ENCODE peak calls at places on chromosomes 2 and 18, in eight cellular contexts. One of them, this sample, is unnamed.

GRCh38 chr2:4533806-4534205 is 830.4 kb downstream of the DCDC2C start:
- DNase-seq in activated CD4-positive, alpha-beta memory T cell treated with anti-CD3 and anti-CD28 coated beads, Interleukin-2, amount 10 ng/mL, durations not matched to agents 7 days and 5 days: no peak
- DNase-seq in activated T-cell treated with anti-CD3 and anti-CD28 coated beads for 1 hour: no peak
- DNase-seq in HEK293T: no peak
- DNase-seq in upper lobe of right lung: no peak
- DNase-seq in foreskin fibroblast: no peak
- DNase-seq in SW480: no peak
- DNase-seq in EH: no peak
- DNase-seq in this sample: no peak

GRCh38 chr2:147663153-147663961 is 181.5 kb upstream of the ACVR2A start:
- DNase-seq in SW480: no peak
- DNase-seq in activated T-cell treated with anti-CD3 and anti-CD28 coated beads for 1 hour: no peak
- DNase-seq in foreskin fibroblast: no peak
- DNase-seq in HEK293T: no peak
- DNase-seq in upper lobe of right lung: no peak
- DNase-seq in activated CD4-positive, alpha-beta memory T cell treated with anti-CD3 and anti-CD28 coated beads, Interleukin-2, amount 10 ng/mL, durations not matched to agents 7 days and 5 days: no peak
- DNase-seq in EH: no peak
- DNase-seq in this sample: no peak

GRCh38 chr2:127166221-127166860 is 53.8 kb downstream of the CYP27C1 start:
- DNase-seq in HEK293T: no peak
- DNase-seq in activated T-cell treated with anti-CD3 and anti-CD28 coated beads for 1 hour: no peak
- DNase-seq in upper lobe of right lung: peak; percentile 38
- DNase-seq in EH: no peak
- DNase-seq in SW480: no peak
- DNase-seq in foreskin fibroblast: no peak
- DNase-seq in activated CD4-positive, alpha-beta memory T cell treated with anti-CD3 and anti-CD28 coated beads, Interleukin-2, amount 10 ng/mL, durations not matched to agents 7 days and 5 days: peak; percentile 7
- DNase-seq in this sample: no peak

GRCh38 chr18:31185551-31185950 is 22.9 kb upstream of the DSC1 start:
- DNase-seq in foreskin fibroblast: no peak
- DNase-seq in upper lobe of right lung: no peak
- DNase-seq in HEK293T: no peak
- DNase-seq in activated T-cell treated with anti-CD3 and anti-CD28 coated beads for 1 hour: no peak
- DNase-seq in activated CD4-positive, alpha-beta memory T cell treated with anti-CD3 and anti-CD28 coated beads, Interleukin-2, amount 10 ng/mL, durations not matched to agents 7 days and 5 days: no peak
- DNase-seq in EH: no peak
- DNase-seq in SW480: no peak
- DNase-seq in this sample: no peak

GRCh38 chr2:162197095-162197825 is 45.2 kb upstream of the GCG start:
- DNase-seq in HEK293T: no peak
- DNase-seq in foreskin fibroblast: peak; percentile 67
- DNase-seq in SW480: no peak
- DNase-seq in upper lobe of right lung: no peak
- DNase-seq in EH: peak; percentile 80
- DNase-seq in activated CD4-positive, alpha-beta memory T cell treated with anti-CD3 and anti-CD28 coated beads, Interleukin-2, amount 10 ng/mL, durations not matched to agents 7 days and 5 days: no peak
- DNase-seq in activated T-cell treated with anti-CD3 and anti-CD28 coated beads for 1 hour: no peak
- DNase-seq in this sample: no peak

GRCh38 chr2:42182654-42183308 is 13.6 kb downstream of the EML4 start:
- DNase-seq in SW480: no peak
- DNase-seq in HEK293T: no peak
- DNase-seq in upper lobe of right lung: no peak
- DNase-seq in foreskin fibroblast: no peak
- DNase-seq in EH: no peak
- DNase-seq in activated CD4-positive, alpha-beta memory T cell treated with anti-CD3 and anti-CD28 coated beads, Interleukin-2, amount 10 ng/mL, durations not matched to agents 7 days and 5 days: no peak
- DNase-seq in activated T-cell treated with anti-CD3 and anti-CD28 coated beads for 1 hour: no peak
- DNase-seq in this sample: no peak

GRCh38 chr2:180695570-180695969 is 284.8 kb upstream of the UBE2E3 start:
- DNase-seq in foreskin fibroblast: peak; percentile 19
- DNase-seq in EH: no peak
- DNase-seq in SW480: no peak
- DNase-seq in HEK293T: no peak
- DNase-seq in activated T-cell treated with anti-CD3 and anti-CD28 coated beads for 1 hour: no peak
- DNase-seq in activated CD4-positive, alpha-beta memory T cell treated with anti-CD3 and anti-CD28 coated beads, Interleukin-2, amount 10 ng/mL, durations not matched to agents 7 days and 5 days: no peak
- DNase-seq in upper lobe of right lung: no peak
- DNase-seq in this sample: no peak

GRCh38 chr2:149329068-149329467 is 1.3 kb upstream of the LYPD6 start:
- DNase-seq in SW480: peak; percentile 20
- DNase-seq in activated CD4-positive, alpha-beta memory T cell treated with anti-CD3 and anti-CD28 coated beads, Interleukin-2, amount 10 ng/mL, durations not matched to agents 7 days and 5 days: no peak
- DNase-seq in activated T-cell treated with anti-CD3 and anti-CD28 coated beads for 1 hour: no peak
- DNase-seq in EH: peak; percentile 1
- DNase-seq in foreskin fibroblast: peak; percentile 28
- DNase-seq in HEK293T: peak; percentile 46
- DNase-seq in upper lobe of right lung: no peak
- DNase-seq in this sample: no peak

GRCh38 chr2:38733300-38733971 is 17.7 kb downstream of the SRSF7 start:
- DNase-seq in foreskin fibroblast: no peak
- DNase-seq in HEK293T: no peak
- DNase-seq in SW480: no peak
- DNase-seq in activated CD4-positive, alpha-beta memory T cell treated with anti-CD3 and anti-CD28 coated beads, Interleukin-2, amount 10 ng/mL, durations not matched to agents 7 days and 5 days: no peak
- DNase-seq in activated T-cell treated with anti-CD3 and anti-CD28 coated beads for 1 hour: no peak
- DNase-seq in upper lobe of right lung: peak; percentile 18
- DNase-seq in EH: no peak
- DNase-seq in this sample: no peak

GRCh38 chr2:64738026-64738425 is 84.3 kb upstream of the SERTAD2 start:
- DNase-seq in SW480: no peak
- DNase-seq in foreskin fibroblast: no peak
- DNase-seq in HEK293T: no peak
- DNase-seq in activated T-cell treated with anti-CD3 and anti-CD28 coated beads for 1 hour: no peak
- DNase-seq in activated CD4-positive, alpha-beta memory T cell treated with anti-CD3 and anti-CD28 coated beads, Interleukin-2, amount 10 ng/mL, durations not matched to agents 7 days and 5 days: no peak
- DNase-seq in upper lobe of right lung: no peak
- DNase-seq in EH: no peak
- DNase-seq in this sample: no peak

GRCh38 chr18:8818982-8819381 is 113.6 kb downstream of the MTCL1 start:
- DNase-seq in EH: no peak
- DNase-seq in activated CD4-positive, alpha-beta memory T cell treated with anti-CD3 and anti-CD28 coated beads, Interleukin-2, amount 10 ng/mL, durations not matched to agents 7 days and 5 days: no peak
- DNase-seq in HEK293T: no peak
- DNase-seq in foreskin fibroblast: no peak
- DNase-seq in SW480: no peak
- DNase-seq in activated T-cell treated with anti-CD3 and anti-CD28 coated beads for 1 hour: no peak
- DNase-seq in upper lobe of right lung: no peak
- DNase-seq in this sample: no peak

GRCh38 chr2:168452781-168453180 is 3.3 kb upstream of the CERS6 start:
- DNase-seq in activated CD4-positive, alpha-beta memory T cell treated with anti-CD3 and anti-CD28 coated beads, Interleukin-2, amount 10 ng/mL, durations not matched to agents 7 days and 5 days: no peak
- DNase-seq in activated T-cell treated with anti-CD3 and anti-CD28 coated beads for 1 hour: no peak
- DNase-seq in EH: no peak
- DNase-seq in HEK293T: no peak
- DNase-seq in foreskin fibroblast: no peak
- DNase-seq in upper lobe of right lung: no peak
- DNase-seq in SW480: no peak
- DNase-seq in this sample: no peak

GRCh38 chr2:43323810-43324588 is 97.6 kb upstream of the ZFP36L2 start:
- DNase-seq in SW480: no peak
- DNase-seq in HEK293T: no peak
- DNase-seq in foreskin fibroblast: no peak
- DNase-seq in activated T-cell treated with anti-CD3 and anti-CD28 coated beads for 1 hour: no peak
- DNase-seq in upper lobe of right lung: no peak
- DNase-seq in activated CD4-positive, alpha-beta memory T cell treated with anti-CD3 and anti-CD28 coated beads, Interleukin-2, amount 10 ng/mL, durations not matched to agents 7 days and 5 days: no peak
- DNase-seq in EH: no peak
- DNase-seq in this sample: peak; percentile 41

GRCh38 chr2:235665656-235666239 is 171.9 kb downstream of the AGAP1 start:
- DNase-seq in SW480: no peak
- DNase-seq in activated CD4-positive, alpha-beta memory T cell treated with anti-CD3 and anti-CD28 coated beads, Interleukin-2, amount 10 ng/mL, durations not matched to agents 7 days and 5 days: no peak
- DNase-seq in activated T-cell treated with anti-CD3 and anti-CD28 coated beads for 1 hour: no peak
- DNase-seq in HEK293T: no peak
- DNase-seq in foreskin fibroblast: peak; percentile 47
- DNase-seq in upper lobe of right lung: no peak
- DNase-seq in EH: peak; percentile 53
- DNase-seq in this sample: no peak

GRCh38 chr2:160210599-160211138 is 10.6 kb upstream of the ITGB6 start:
- DNase-seq in EH: peak; percentile 48
- DNase-seq in activated T-cell treated with anti-CD3 and anti-CD28 coated beads for 1 hour: peak; percentile 60
- DNase-seq in SW480: peak; percentile 69
- DNase-seq in HEK293T: peak; percentile 85
- DNase-seq in foreskin fibroblast: peak; percentile 47
- DNase-seq in upper lobe of right lung: peak; percentile 86
- DNase-seq in activated CD4-positive, alpha-beta memory T cell treated with anti-CD3 and anti-CD28 coated beads, Interleukin-2, amount 10 ng/mL, durations not matched to agents 7 days and 5 days: peak; percentile 67
- DNase-seq in this sample: no peak

GRCh38 chr2:16142383-16143361 is 202.3 kb downstream of the MYCN start:
- DNase-seq in EH: no peak
- DNase-seq in foreskin fibroblast: no peak
- DNase-seq in activated CD4-positive, alpha-beta memory T cell treated with anti-CD3 and anti-CD28 coated beads, Interleukin-2, amount 10 ng/mL, durations not matched to agents 7 days and 5 days: peak; percentile 21
- DNase-seq in SW480: peak; percentile 43
- DNase-seq in HEK293T: no peak
- DNase-seq in activated T-cell treated with anti-CD3 and anti-CD28 coated beads for 1 hour: no peak
- DNase-seq in upper lobe of right lung: no peak
- DNase-seq in this sample: no peak

GRCh38 chr2:186605041-186605440 is 15.2 kb downstream of the ITGAV start:
- DNase-seq in EH: peak; percentile 58
- DNase-seq in HEK293T: no peak
- DNase-seq in foreskin fibroblast: no peak
- DNase-seq in SW480: peak; percentile 46
- DNase-seq in activated T-cell treated with anti-CD3 and anti-CD28 coated beads for 1 hour: no peak
- DNase-seq in activated CD4-positive, alpha-beta memory T cell treated with anti-CD3 and anti-CD28 coated beads, Interleukin-2, amount 10 ng/mL, durations not matched to agents 7 days and 5 days: no peak
- DNase-seq in upper lobe of right lung: no peak
- DNase-seq in this sample: no peak

GRCh38 chr2:221268631-221269030 is 303.5 kb downstream of the EPHA4 start:
- DNase-seq in activated CD4-positive, alpha-beta memory T cell treated with anti-CD3 and anti-CD28 coated beads, Interleukin-2, amount 10 ng/mL, durations not matched to agents 7 days and 5 days: no peak
- DNase-seq in HEK293T: no peak
- DNase-seq in upper lobe of right lung: no peak
- DNase-seq in EH: no peak
- DNase-seq in foreskin fibroblast: no peak
- DNase-seq in activated T-cell treated with anti-CD3 and anti-CD28 coated beads for 1 hour: no peak
- DNase-seq in SW480: no peak
- DNase-seq in this sample: no peak

GRCh38 chr2:15874854-15875776 is 65.2 kb upstream of the MYCN start:
- DNase-seq in EH: no peak
- DNase-seq in activated CD4-positive, alpha-beta memory T cell treated with anti-CD3 and anti-CD28 coated beads, Interleukin-2, amount 10 ng/mL, durations not matched to agents 7 days and 5 days: no peak
- DNase-seq in foreskin fibroblast: no peak
- DNase-seq in activated T-cell treated with anti-CD3 and anti-CD28 coated beads for 1 hour: no peak
- DNase-seq in SW480: no peak
- DNase-seq in upper lobe of right lung: no peak
- DNase-seq in HEK293T: no peak
- DNase-seq in this sample: no peak

GRCh38 chr2:9463698-9464034 is 10.7 kb upstream of the IAH1 start:
- DNase-seq in SW480: no peak
- DNase-seq in foreskin fibroblast: peak; percentile 48
- DNase-seq in HEK293T: no peak
- DNase-seq in activated CD4-positive, alpha-beta memory T cell treated with anti-CD3 and anti-CD28 coated beads, Interleukin-2, amount 10 ng/mL, durations not matched to agents 7 days and 5 days: peak; percentile 56
- DNase-seq in activated T-cell treated with anti-CD3 and anti-CD28 coated beads for 1 hour: no peak
- DNase-seq in EH: peak; percentile 28
- DNase-seq in upper lobe of right lung: no peak
- DNase-seq in this sample: no peak

GRCh38 chr2:48414980-48415764 is 114.8 kb upstream of the STON1 start:
- DNase-seq in foreskin fibroblast: peak; percentile 73
- DNase-seq in HEK293T: no peak
- DNase-seq in activated CD4-positive, alpha-beta memory T cell treated with anti-CD3 and anti-CD28 coated beads, Interleukin-2, amount 10 ng/mL, durations not matched to agents 7 days and 5 days: no peak
- DNase-seq in activated T-cell treated with anti-CD3 and anti-CD28 coated beads for 1 hour: no peak
- DNase-seq in SW480: peak; percentile 26
- DNase-seq in EH: peak; percentile 30
- DNase-seq in upper lobe of right lung: peak; percentile 71
- DNase-seq in this sample: peak; percentile 13

GRCh38 chr2:47660167-47660566 is 122.8 kb upstream of the MSH6 start:
- DNase-seq in EH: no peak
- DNase-seq in HEK293T: no peak
- DNase-seq in foreskin fibroblast: no peak
- DNase-seq in activated T-cell treated with anti-CD3 and anti-CD28 coated beads for 1 hour: no peak
- DNase-seq in activated CD4-positive, alpha-beta memory T cell treated with anti-CD3 and anti-CD28 coated beads, Interleukin-2, amount 10 ng/mL, durations not matched to agents 7 days and 5 days: no peak
- DNase-seq in upper lobe of right lung: no peak
- DNase-seq in SW480: no peak
- DNase-seq in this sample: no peak

GRCh38 chr2:42914314-42914713 is 121.9 kb upstream of the HAAO start:
- DNase-seq in EH: no peak
- DNase-seq in foreskin fibroblast: no peak
- DNase-seq in activated T-cell treated with anti-CD3 and anti-CD28 coated beads for 1 hour: no peak
- DNase-seq in upper lobe of right lung: no peak
- DNase-seq in HEK293T: no peak
- DNase-seq in SW480: no peak
- DNase-seq in activated CD4-positive, alpha-beta memory T cell treated with anti-CD3 and anti-CD28 coated beads, Interleukin-2, amount 10 ng/mL, durations not matched to agents 7 days and 5 days: no peak
- DNase-seq in this sample: no peak

GRCh38 chr2:233801357-233802131 is 23.4 kb downstream of the MROH2A start:
- DNase-seq in foreskin fibroblast: no peak
- DNase-seq in upper lobe of right lung: no peak
- DNase-seq in activated CD4-positive, alpha-beta memory T cell treated with anti-CD3 and anti-CD28 coated beads, Interleukin-2, amount 10 ng/mL, durations not matched to agents 7 days and 5 days: peak; percentile 17
- DNase-seq in SW480: peak; percentile 39
- DNase-seq in EH: peak; percentile 29
- DNase-seq in HEK293T: no peak
- DNase-seq in activated T-cell treated with anti-CD3 and anti-CD28 coated beads for 1 hour: no peak
- DNase-seq in this sample: no peak

This sample was measured in stromal cell of bone marrow.